ENCODE peak calls at places on chromosome 14, in five cellular contexts. E, H, N, X and F are unnamed samples.

GRCh38 chr14:93073833-93074769 is 41.6 kb downstream of the ITPK1 start:
- DNase-seq in X (no peak), E (no peak), H (no peak), N (no peak), F (no peak)

GRCh38 chr14:28629328-28630004 is 137.1 kb upstream of the FOXG1 start:
- DNase-seq in H (no peak), N (no peak), E (no peak), X (no peak), F (no peak)

GRCh38 chr14:38723954-38724353 is 379.1 kb downstream of the SEC23A start:
- DNase-seq in E (no peak), X (no peak), H (no peak), N (no peak), F (no peak)

GRCh38 chr14:55294603-55295002 is 23.4 kb downstream of the FBXO34 start:
- DNase-seq in H (no peak), N (no peak), X (no peak), E (no peak), F (no peak)

GRCh38 chr14:32345311-32345771 is 16.2 kb downstream of the AKAP6 start:
- DNase-seq in E (no peak), X (no peak), N (no peak), H (no peak), F (no peak)

GRCh38 chr14:100104523-100105300 is 39.5 kb downstream of the EVL start:
- DNase-seq in H (peak), E (no peak), X (no peak), N (no peak), F (no peak)

GRCh38 chr14:79992799-79993198 is 218.5 kb downstream of the DIO2 start:
- DNase-seq in E (no peak), N (peak), X (no peak), H (no peak), F (no peak)

GRCh38 chr14:54652890-54653201 is 85.9 kb downstream of the SAMD4A start:
- DNase-seq in H (no peak), X (no peak), E (no peak), N (no peak), F (no peak)

GRCh38 chr14:70052990-70053389 is 135.8 kb downstream of the SLC8A3 start:
- DNase-seq in E (peak), H (peak), N (no peak), X (peak), F (peak)

GRCh38 chr14:49447725-49448124 is 138.5 kb downstream of the RPS29 start:
- DNase-seq in H (no peak), E (no peak), X (no peak), N (no peak), F (no peak)

GRCh38 chr14:101017209-101017608 is 113.7 kb upstream of the RTL1 start:
- DNase-seq in X (no peak), N (peak), H (no peak), E (peak), F (no peak)

GRCh38 chr14:94385553-94386057 is 2.8 kb downstream of the SERPINA1 start:
- DNase-seq in N (no peak), E (no peak), X (no peak), H (no peak), F (no peak)

GRCh38 chr14:72142328-72142727 is 210.1 kb downstream of the RGS6 start:
- DNase-seq in N (no peak), E (no peak), X (no peak), H (no peak), F (no peak)

GRCh38 chr14:103820908-103821307 is 26.5 kb downstream of the PPP1R13B start:
- DNase-seq in X (no peak), E (no peak), H (no peak), N (no peak), F (no peak)

GRCh38 chr14:92704036-92704804 is 44.2 kb downstream of the LGMN start:
- DNase-seq in N (no peak), H (no peak), E (no peak), X (no peak), F (peak)

GRCh38 chr14:21523203-21523602 is 2.9 kb downstream of the SALL2 start:
- DNase-seq in E (no peak), H (no peak), X (no peak), N (no peak), F (no peak)

GRCh38 chr14:33745163-33745562 is 205.7 kb downstream of the EGLN3 start:
- DNase-seq in N (no peak), X (no peak), E (no peak), H (no peak), F (no peak)

GRCh38 chr14:100824156-100824555 is 1.8 kb upstream of the MEG3 start:
- DNase-seq in H (no peak), E (no peak), N (no peak), X (no peak), F (no peak)

GRCh38 chr14:34650786-34651584 is 21.0 kb upstream of the SNX6 start:
- DNase-seq in H (no peak), X (no peak), E (no peak), N (no peak), F (no peak)

GRCh38 chr14:72521968-72522741 is 371.7 kb downstream of the DPF3 start:
- DNase-seq in N (no peak), E (no peak), H (no peak), X (no peak), F (peak)

GRCh38 chr14:96204151-96205058 is at the start of gene BDKRB2:
- DNase-seq in N (peak), E (peak), H (peak), X (peak), F (no peak)

GRCh38 chr14:64953310-64953654 is 10.7 kb upstream of the GPX2 start:
- DNase-seq in H (no peak), E (no peak), N (no peak), X (no peak), F (no peak)

GRCh38 chr14:93303659-93304058 is 29.2 kb downstream of the BTBD7 start:
- DNase-seq in H (no peak), X (no peak), E (no peak), N (no peak), F (no peak)

GRCh38 chr14:47332099-47332498 is 343.3 kb downstream of the MDGA2 start:
- DNase-seq in H (no peak), E (no peak), X (no peak), N (no peak), F (no peak)

GRCh38 chr14:82642425-82642824 is 1108.8 kb upstream of the SEL1L start:
- DNase-seq in E (no peak), X (peak), H (no peak), N (peak), F (no peak)

GRCh38 chr14:89574420-89574819 is 157.4 kb upstream of the FOXN3 start:
- DNase-seq in X (no peak), E (no peak), H (no peak), N (no peak), F (no peak)

GRCh38 chr14:58107947-58108552 is 44.0 kb downstream of the ARMH4 start:
- DNase-seq in X (peak), H (peak), E (peak), N (peak), F (peak)

GRCh38 chr14:101037021-101037817 is 133.7 kb upstream of the RTL1 start:
- DNase-seq in N (no peak), H (no peak), E (no peak), X (no peak), F (no peak)

GRCh38 chr14:95496690-95497241 is 19.7 kb downstream of the SYNE3 start:
- DNase-seq in E (no peak), N (no peak), X (no peak), H (no peak), F (no peak)

GRCh38 chr14:24179961-24180726 is 8.3 kb downstream of the REC8 start:
- DNase-seq in N (no peak), H (no peak), X (no peak), E (no peak), F (no peak)

GRCh38 chr14:105853089-105853906 is 326.9 kb downstream of the TMEM121 start:
- DNase-seq in H (no peak), X (no peak), E (no peak), N (no peak), F (no peak)

GRCh38 chr14:21300892-21301291 is 21.0 kb downstream of the RPGRIP1 start:
- DNase-seq in N (no peak), H (peak), E (peak), X (peak), F (no peak)

GRCh38 chr14:63986789-63987533 is 134.2 kb downstream of the SYNE2 start:
- DNase-seq in H (no peak), N (no peak), E (no peak), X (no peak), F (no peak)

GRCh38 chr14:69376439-69376838 is 21.7 kb downstream of the ERH start:
- DNase-seq in N (no peak), E (no peak), X (no peak), H (no peak), F (no peak)